ENCODE peak calls at places on chromosomes 12 and 14, in five cellular contexts. M, K, W, E and I are unnamed samples.

GRCh38 chr12:2539938-2540337 is 254.8 kb upstream of the FKBP4 start:
- DNase-seq in K (no peak), W (no peak), M (no peak), E (peak; percentile 84), I (no peak)

GRCh38 chr12:127115468-127116035 is 1151.4 kb upstream of the TMEM132C start:
- DNase-seq in M (no peak), W (no peak), K (no peak), E (no peak), I (no peak)

GRCh38 chr12:86660488-86661171 is 404.4 kb upstream of the MGAT4C start:
- DNase-seq in M (no peak), W (no peak), E (no peak), K (no peak), I (no peak)

GRCh38 chr14:65910108-65910507 is 497.6 kb downstream of the FUT8 start:
- DNase-seq in W (no peak), E (no peak), K (no peak), M (no peak), I (no peak)

GRCh38 chr14:89767861-89768268 is 186.7 kb downstream of the EFCAB11 start:
- DNase-seq in W (no peak), K (no peak), E (no peak), M (peak; percentile 22), I (no peak)

GRCh38 chr14:69637503-69638030 is 26.2 kb downstream of the SUSD6 start:
- DNase-seq in M (no peak), W (peak; percentile 72), E (peak; percentile 79), K (no peak), I (no peak)

GRCh38 chr12:80469681-80470080 is 25.6 kb downstream of the PTPRQ start:
- DNase-seq in W (no peak), E (no peak), M (no peak), K (no peak), I (no peak)

GRCh38 chr14:99734406-99735051 is 50.4 kb downstream of the CYP46A1 start:
- DNase-seq in E (peak; percentile 59), K (peak; percentile 69), M (no peak), W (peak; percentile 61), I (no peak)

GRCh38 chr14:84237881-84238280 is 1292.1 kb upstream of the FLRT2 start:
- DNase-seq in W (no peak), E (no peak), M (no peak), K (no peak), I (no peak)

GRCh38 chr12:93243689-93244513 is 133.8 kb upstream of the NUDT4 start:
- DNase-seq in E (no peak), K (no peak), M (no peak), W (peak; percentile 73), I (peak; percentile 56)

GRCh38 chr14:63564318-63564717 is 21.1 kb upstream of the PPP2R5E start:
- DNase-seq in W (no peak), K (no peak), E (no peak), M (no peak), I (no peak)

GRCh38 chr12:52884526-52885293 is 20.2 kb downstream of the KRT8 start:
- DNase-seq in W (peak; percentile 85), K (peak; percentile 87), E (peak; percentile 91), M (peak; percentile 69), I (peak; percentile 78)

GRCh38 chr12:123040106-123040505 is 59.6 kb downstream of the ARL6IP4 start:
- DNase-seq in E (no peak), K (no peak), W (no peak), M (no peak), I (no peak)

GRCh38 chr12:47551426-47551851 is 154.4 kb downstream of the RPAP3 start:
- DNase-seq in K (no peak), E (no peak), M (no peak), W (no peak), I (no peak)

GRCh38 chr14:89387922-89388685 is 28.9 kb downstream of the FOXN3 start:
- DNase-seq in W (no peak), M (no peak), E (no peak), K (no peak), I (no peak)

GRCh38 chr12:21627924-21628323 is 23.3 kb upstream of the GYS2 start:
- DNase-seq in W (no peak), K (no peak), E (no peak), M (no peak), I (no peak)

GRCh38 chr12:46005151-46005797 is 14.9 kb upstream of the SCAF11 start:
- DNase-seq in M (no peak), E (no peak), K (no peak), W (no peak), I (no peak)

GRCh38 chr12:40325349-40325960 is 100.7 kb downstream of the LRRK2 start:
- DNase-seq in W (no peak), E (no peak), M (peak; percentile 24), K (no peak), I (no peak)

GRCh38 chr12:110311903-110312302 is 30.9 kb downstream of the ATP2A2 start:
- DNase-seq in K (no peak), M (no peak), E (no peak), W (no peak), I (no peak)

GRCh38 chr14:95268350-95268749 is 51.4 kb downstream of the CLMN start:
- DNase-seq in M (no peak), E (no peak), K (no peak), W (no peak), I (no peak)

GRCh38 chr12:96199465-96199864 is 5.3 kb downstream of the ELK3 start:
- DNase-seq in W (no peak), M (no peak), K (no peak), E (no peak), I (no peak)

GRCh38 chr12:96196781-96197180 is 2.6 kb downstream of the ELK3 start:
- DNase-seq in K (no peak), E (no peak), W (no peak), M (no peak), I (no peak)

GRCh38 chr12:96201272-96202227 is 7.4 kb downstream of the ELK3 start:
- DNase-seq in E (no peak), W (no peak), M (no peak), K (no peak), I (no peak)

GRCh38 chr12:96197503-96198272 is 3.5 kb downstream of the ELK3 start:
- DNase-seq in W (no peak), K (no peak), M (no peak), E (no peak), I (no peak)

GRCh38 chr12:96198970-96199369 is 4.8 kb downstream of the ELK3 start:
- DNase-seq in K (no peak), E (no peak), M (no peak), W (no peak), I (no peak)
- TF ChIP-seq POLR2AphosphoS5 in K (no peak), E (no peak), M (no peak), W (no peak), I (no peak)

DNA sequence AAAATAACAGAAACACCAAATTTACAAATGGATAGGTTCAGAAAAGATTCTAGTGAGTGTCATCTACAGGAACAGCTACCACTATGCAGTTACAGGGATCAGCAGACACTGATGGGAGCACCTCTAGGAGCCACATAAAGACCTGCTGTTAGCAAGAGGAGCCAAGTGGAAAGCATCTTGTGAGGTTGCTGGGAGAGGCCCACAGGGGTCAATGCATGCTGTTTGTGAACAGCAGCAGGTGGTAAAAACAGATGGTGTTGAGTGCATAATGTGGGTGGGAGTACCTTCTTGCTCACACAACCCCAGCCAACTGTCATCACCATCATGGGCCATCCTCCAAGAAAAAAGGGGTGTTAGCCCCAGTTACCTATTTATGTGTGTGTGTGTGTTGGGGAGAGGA is 215.2 kb upstream of the SSTR1 start:
- DNase-seq in M (no peak), K (no peak), E (no peak), W (no peak), I (no peak)
- TF ChIP-seq POLR2A in M (no peak), K (no peak), E (no peak), W (no peak), I (no peak)

DNA sequence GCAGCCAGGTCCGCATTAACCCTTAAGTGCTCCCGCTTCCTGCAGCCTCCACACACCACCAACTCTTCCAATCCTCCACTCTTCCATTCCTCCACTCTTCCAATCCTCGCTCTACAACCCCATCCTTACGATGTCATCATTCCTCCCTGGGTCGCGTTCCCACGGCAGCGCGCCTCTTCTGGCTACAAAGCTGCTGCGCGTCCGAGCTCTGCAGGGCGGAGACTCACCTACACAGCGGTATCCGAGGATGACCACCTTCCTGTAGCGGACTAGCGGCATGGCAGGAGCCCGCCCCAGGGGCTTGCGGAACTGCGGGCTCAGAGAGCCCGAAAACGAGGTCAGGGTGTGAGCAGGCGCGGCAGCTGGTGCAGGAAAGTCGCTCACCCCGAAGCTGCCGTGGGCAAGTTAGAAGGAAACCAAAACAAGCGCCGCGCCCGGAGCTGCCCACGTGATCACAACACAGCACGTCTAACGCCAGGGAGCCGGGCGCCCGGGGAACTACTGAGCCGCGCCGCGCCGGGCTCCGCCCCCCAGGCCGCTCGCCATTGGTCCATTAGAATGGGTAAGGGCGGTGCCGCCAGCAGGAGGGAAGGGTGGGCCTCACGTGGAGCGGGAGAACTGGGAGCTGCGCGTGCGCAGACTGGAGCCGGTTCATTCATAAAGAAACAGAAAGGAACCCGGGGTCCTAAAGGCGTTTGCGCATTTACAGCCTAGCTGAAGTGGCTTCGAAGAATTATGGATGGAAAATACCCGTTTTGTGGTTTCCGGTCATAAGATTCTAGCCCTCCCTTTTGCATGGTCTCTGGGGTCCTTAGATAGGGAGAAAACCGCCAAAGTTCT is at the start of gene RHEBL1:
- DNase-seq in M (peak; percentile 94), W (peak; percentile 99), E (peak; percentile 100), K (peak; percentile 99), I (peak; percentile 98)
- TF ChIP-seq POLR2AphosphoS5 in M (no peak), W (no peak), E (peak; percentile 89), K (peak; percentile 52), I (peak; percentile 97)

GRCh38 chr12:57459055-57459749 is 383 bp upstream of the GLI1 start:
- DNase-seq in K (peak; percentile 94), M (peak; percentile 74), E (peak; percentile 97), W (peak; percentile 96), I (peak; percentile 92)
- TF ChIP-seq POLR2A in K (no peak), M (peak; percentile 1), E (peak; percentile 51), W (no peak), I (peak; percentile 38)

DNA sequence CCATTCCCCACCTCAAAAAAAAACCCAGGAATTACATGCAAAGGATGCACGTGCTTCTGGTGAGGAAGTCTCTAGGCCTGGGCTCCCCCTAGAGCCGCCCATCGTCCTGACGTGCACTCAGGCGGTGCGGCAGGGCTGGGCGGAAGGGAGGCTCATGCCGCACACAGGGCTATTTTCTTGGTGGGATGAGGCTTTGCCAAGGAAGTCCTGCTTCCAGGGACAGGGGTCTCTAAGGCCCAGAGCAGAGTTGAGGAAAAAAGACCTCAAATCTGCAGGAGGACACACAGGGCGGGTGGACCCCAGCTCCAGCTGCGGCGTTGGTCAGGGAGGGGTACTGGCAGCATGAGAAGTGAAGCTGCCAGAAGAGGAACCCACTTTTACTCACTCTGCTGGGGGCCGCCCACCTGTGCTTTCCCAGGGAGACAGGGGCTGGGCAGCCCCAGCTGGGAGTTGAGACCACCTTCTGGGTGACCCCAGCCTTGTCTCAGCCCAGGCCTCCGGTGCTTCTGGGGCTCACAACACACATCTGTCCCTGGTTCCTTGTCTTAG is 4.2 kb downstream of the RHOF start:
- DNase-seq in M (no peak), W (no peak), E (peak; percentile 93), K (no peak), I (no peak)
- TF ChIP-seq POLR2AphosphoS5 in M (no peak), W (no peak), E (peak; percentile 85), K (no peak), I (no peak)